ENCODE peak calls at places on chromosomes 4 and X, in six cellular contexts. R is mammary epithelial cell, B is NCI-H774, P is AG09309, C is NCI-H2081, Q is iris pigment epithelial cell. M is an unnamed sample.

GRCh38 chr4:6914448-6914847 is 4.8 kb downstream of the TBC1D14 start:
- DNase-seq in R (no peak), B (no peak), P (no peak), C (no peak), Q (no peak), M (no peak)

GRCh38 chr4:2914220-2915126 is 48.7 kb downstream of the NOP14 start:
- DNase-seq in R (no peak), B (no peak), P (no peak), C (no peak), Q (no peak), M (no peak)

GRCh38 chrX:152428089-152428488 is 23.0 kb downstream of the GABRA3 start:
- DNase-seq in R (peak; percentile 1), B (no peak), P (no peak), C (no peak), Q (no peak), M (no peak)

GRCh38 chr4:124097447-124097846 is 615.1 kb downstream of the ANKRD50 start:
- DNase-seq in R (no peak), B (no peak), P (no peak), C (no peak), Q (no peak), M (no peak)

GRCh38 chrX:10071451-10072163 is 85.2 kb upstream of the CLCN4 start:
- DNase-seq in R (no peak), B (peak; percentile 45), P (no peak), C (peak; percentile 58), Q (no peak), M (peak; percentile 85)

GRCh38 chrX:69195197-69195596 is 29.9 kb upstream of the PJA1 start:
- DNase-seq in R (no peak), B (no peak), P (no peak), C (no peak), Q (no peak), M (no peak)

GRCh38 chr4:170008376-170008775 is 17.8 kb downstream of the MFAP3L start:
- DNase-seq in R (peak; percentile 8), B (no peak), P (no peak), C (no peak), Q (peak; percentile 15), M (no peak)

GRCh38 chrX:37926700-37927099 is 79.3 kb upstream of the DYNLT3 start:
- DNase-seq in R (no peak), B (peak; percentile 1), P (peak; percentile 3), C (peak; percentile 8), Q (peak; percentile 40), M (peak; percentile 13)

GRCh38 chr4:123304151-123305021 is 92.2 kb upstream of the SPRY1 start:
- DNase-seq in R (no peak), B (no peak), P (no peak), C (peak; percentile 63), Q (no peak), M (no peak)

GRCh38 chr4:56007154-56007553 is 58.4 kb downstream of the CEP135 start:
- DNase-seq in R (no peak), B (no peak), P (no peak), C (no peak), Q (no peak), M (no peak)

GRCh38 chr4:130825283-130825682 is 1729.3 kb downstream of the C4orf33 start:
- DNase-seq in R (no peak), B (no peak), P (no peak), C (no peak), Q (no peak), M (no peak)

GRCh38 chr4:93764647-93765246 is 63.8 kb upstream of the ATOH1 start:
- DNase-seq in R (peak; percentile 26), B (peak; percentile 4), P (peak; percentile 1), C (peak; percentile 26), Q (peak; percentile 36), M (no peak)

M was measured in DMS 273 treated with DMSO at 0.1 percent for 48 hours.